ENCODE peak calls at places on chromosome 5, in nine cellular contexts. W is substantia nigra; K is stimulated activated CD8-positive, alpha-beta memory T cell treated with anti-CD3 and anti-CD28 coated beads, Interleukin-15, amount 100 ng/mL, for 1 hour; V is iPS DF 19.7; N is iris pigment epithelial cell; J is colonic mucosa; S is MCF 10A; M is epithelial cell of esophagus; X is HS-5. C is an unnamed sample.

GRCh38 chr5:164303646-164304225 is 798.3 kb downstream of the MAT2B start:
- DNase-seq in W (no peak), K (no peak), V (no peak), N (no peak), J (no peak), S (peak; percentile 17), M (no peak), X (no peak), C (no peak)

GRCh38 chr5:101473483-101473882 is 570.4 kb upstream of the ST8SIA4 start:
- DNase-seq in W (no peak), K (no peak), V (no peak), N (peak; percentile 17), J (no peak), S (peak; percentile 25), M (peak; percentile 39), X (peak; percentile 36), C (no peak)

GRCh38 chr5:141383345-141383744 is 803 bp downstream of the PCDHGA7 start:
- DNase-seq in W (no peak), K (no peak), V (no peak), N (no peak), J (no peak), S (no peak), M (no peak), X (no peak), C (no peak)

GRCh38 chr5:107654827-107655226 is 15.9 kb downstream of the EFNA5 start:
- DNase-seq in W (no peak), K (no peak), V (no peak), N (no peak), J (no peak), S (no peak), M (no peak), X (no peak), C (no peak)

GRCh38 chr5:34411470-34412346 is 244.4 kb upstream of the RAI14 start:
- DNase-seq in W (no peak), K (no peak), V (peak; percentile 88), N (peak; percentile 26), J (no peak), S (no peak), M (no peak), X (no peak), C (peak; percentile 59)

GRCh38 chr5:41831155-41831554 is 39.1 kb downstream of the OXCT1 start:
- DNase-seq in W (no peak), K (no peak), V (no peak), N (no peak), J (no peak), S (no peak), M (no peak), X (no peak), C (no peak)

GRCh38 chr5:160269017-160269416 is 39.7 kb downstream of the FABP6 start:
- DNase-seq in W (no peak), K (no peak), V (no peak), N (peak; percentile 85), J (peak; percentile 66), S (peak; percentile 90), M (peak; percentile 66), X (no peak), C (no peak)

GRCh38 chr5:40288791-40289475 is 390.8 kb upstream of the PTGER4 start:
- DNase-seq in W (no peak), K (no peak), V (no peak), N (no peak), J (no peak), S (no peak), M (no peak), X (no peak), C (no peak)

GRCh38 chr5:126837907-126838539 is 61.1 kb downstream of the LMNB1 start:
- DNase-seq in W (no peak), K (no peak), V (no peak), N (peak; percentile 61), J (no peak), S (peak; percentile 13), M (peak; percentile 46), X (no peak), C (no peak)

GRCh38 chr5:148979104-148979723 is 83.6 kb downstream of the SH3TC2 start:
- DNase-seq in W (no peak), K (no peak), V (no peak), N (no peak), J (no peak), S (peak; percentile 95), M (peak; percentile 94), X (no peak), C (no peak)

GRCh38 chr5:64074533-64074932 is 91.1 kb upstream of the RNF180 start:
- DNase-seq in W (no peak), K (no peak), V (peak; percentile 28), N (peak; percentile 36), J (no peak), S (peak; percentile 53), M (peak; percentile 63), X (peak; percentile 30), C (no peak)

GRCh38 chr5:10250804-10251276 is 760 bp downstream of the CCT5 start:
- DNase-seq in W (no peak), K (no peak), V (no peak), N (peak; percentile 55), J (no peak), S (peak; percentile 27), M (peak; percentile 39), X (no peak), C (no peak)

GRCh38 chr5:32173394-32174010 is 617 bp downstream of the GOLPH3 start:
- DNase-seq in W (no peak), K (peak; percentile 7), V (no peak), N (peak; percentile 53), J (peak; percentile 71), S (peak; percentile 59), M (peak; percentile 65), X (no peak), C (peak; percentile 65)

GRCh38 chr5:83764101-83764500 is 43.4 kb upstream of the HAPLN1 start:
- DNase-seq in W (no peak), K (no peak), V (no peak), N (no peak), J (no peak), S (no peak), M (no peak), X (no peak), C (no peak)

GRCh38 chr5:122844916-122845252 is 529 bp upstream of the SNX24 start:
- DNase-seq in W (peak; percentile 25), K (no peak), V (no peak), N (no peak), J (no peak), S (no peak), M (no peak), X (no peak), C (no peak)

GRCh38 chr5:35183243-35183955 is 46.9 kb downstream of the PRLR start:
- DNase-seq in W (no peak), K (no peak), V (peak; percentile 42), N (peak; percentile 60), J (peak; percentile 59), S (peak; percentile 75), M (peak; percentile 3), X (peak; percentile 38), C (peak; percentile 63)

GRCh38 chr5:124438390-124439380 is 307.8 kb downstream of the ZNF608 start:
- DNase-seq in W (no peak), K (no peak), V (peak; percentile 33), N (no peak), J (no peak), S (no peak), M (no peak), X (no peak), C (no peak)

C was measured in H1.